ENCODE peak calls at places on chromosomes 3 and 15, in five cellular contexts. One of them, this sample, is unnamed.

GRCh38 chr15:65392368-65392767 is 14.6 kb upstream of the IGDCC3 start:
- DNase-seq in omental fat pad: no peak
- DNase-seq in glutamatergic neuron: no peak
- DNase-seq in GM10248: no peak
- DNase-seq in GM12865: no peak
- DNase-seq in this sample: no peak

GRCh38 chr3:27714692-27715453 is 7.2 kb downstream of the EOMES start:
- DNase-seq in omental fat pad: no peak
- DNase-seq in glutamatergic neuron: peak
- DNase-seq in GM10248: no peak
- DNase-seq in GM12865: no peak
- DNase-seq in this sample: no peak

GRCh38 chr3:183392166-183393034 is 36.0 kb downstream of the MCF2L2 start:
- DNase-seq in omental fat pad: no peak
- DNase-seq in glutamatergic neuron: no peak
- DNase-seq in GM10248: no peak
- DNase-seq in GM12865: no peak
- DNase-seq in this sample: no peak

GRCh38 chr15:41530363-41530956 is 13.6 kb downstream of the RPAP1 start:
- DNase-seq in omental fat pad: no peak
- DNase-seq in glutamatergic neuron: no peak
- DNase-seq in GM10248: no peak
- DNase-seq in GM12865: no peak
- DNase-seq in this sample: no peak

GRCh38 chr3:128549283-128550112 is 56.5 kb upstream of the GATA2 start:
- DNase-seq in omental fat pad: peak
- DNase-seq in glutamatergic neuron: no peak
- DNase-seq in GM10248: no peak
- DNase-seq in GM12865: no peak
- DNase-seq in this sample: peak

GRCh38 chr3:4908769-4909156 is 70.5 kb upstream of the BHLHE40 start:
- DNase-seq in omental fat pad: no peak
- DNase-seq in glutamatergic neuron: no peak
- DNase-seq in GM10248: no peak
- DNase-seq in GM12865: peak
- DNase-seq in this sample: no peak

GRCh38 chr3:60764870-60765269 is 486.4 kb downstream of the FHIT start:
- DNase-seq in omental fat pad: no peak
- DNase-seq in glutamatergic neuron: no peak
- DNase-seq in GM10248: no peak
- DNase-seq in GM12865: no peak
- DNase-seq in this sample: no peak

GRCh38 chr3:11914651-11915050 is 68.0 kb upstream of the TAMM41 start:
- DNase-seq in omental fat pad: no peak
- DNase-seq in glutamatergic neuron: no peak
- DNase-seq in GM10248: no peak
- DNase-seq in GM12865: no peak
- DNase-seq in this sample: peak

GRCh38 chr3:106566277-106566676 is 697.5 kb upstream of the CBLB start:
- DNase-seq in omental fat pad: no peak
- DNase-seq in glutamatergic neuron: no peak
- DNase-seq in GM10248: peak
- DNase-seq in GM12865: peak
- DNase-seq in this sample: no peak

GRCh38 chr3:25744477-25744876 is 38.8 kb downstream of the NGLY1 start:
- DNase-seq in omental fat pad: no peak
- DNase-seq in glutamatergic neuron: no peak
- DNase-seq in GM10248: no peak
- DNase-seq in GM12865: no peak
- DNase-seq in this sample: no peak

GRCh38 chr3:164004205-164004604 is 1074.1 kb downstream of the SI start:
- DNase-seq in omental fat pad: no peak
- DNase-seq in glutamatergic neuron: peak
- DNase-seq in GM10248: no peak
- DNase-seq in GM12865: no peak
- DNase-seq in this sample: no peak

GRCh38 chr15:48667701-48668100 is 22.2 kb upstream of the FBN1 start:
- DNase-seq in omental fat pad: no peak
- DNase-seq in glutamatergic neuron: no peak
- DNase-seq in GM10248: no peak
- DNase-seq in GM12865: no peak
- DNase-seq in this sample: no peak

GRCh38 chr3:38121832-38122461 is 15.0 kb downstream of the ACAA1 start:
- DNase-seq in omental fat pad: peak
- DNase-seq in glutamatergic neuron: no peak
- DNase-seq in GM10248: no peak
- DNase-seq in GM12865: no peak
- DNase-seq in this sample: no peak

GRCh38 chr3:98786364-98786930 is 23.3 kb downstream of the ST3GAL6 start:
- DNase-seq in omental fat pad: no peak
- DNase-seq in glutamatergic neuron: no peak
- DNase-seq in GM10248: no peak
- DNase-seq in GM12865: peak
- DNase-seq in this sample: no peak

GRCh38 chr15:64895285-64896065 is 16.2 kb upstream of the ANKDD1A start:
- DNase-seq in omental fat pad: no peak
- DNase-seq in glutamatergic neuron: no peak
- DNase-seq in GM10248: peak
- DNase-seq in GM12865: peak
- DNase-seq in this sample: no peak

GRCh38 chr15:100968043-100968966 is 49.1 kb downstream of the LRRK1 start:
- DNase-seq in omental fat pad: no peak
- DNase-seq in glutamatergic neuron: no peak
- DNase-seq in GM10248: no peak
- DNase-seq in GM12865: peak
- DNase-seq in this sample: no peak

GRCh38 chr3:196202516-196202970 is 8.7 kb downstream of the ZDHHC19 start:
- DNase-seq in omental fat pad: no peak
- DNase-seq in glutamatergic neuron: no peak
- DNase-seq in GM10248: peak
- DNase-seq in GM12865: peak
- DNase-seq in this sample: no peak

GRCh38 chr3:124119056-124119721 is 127.3 kb upstream of the ROPN1 start:
- DNase-seq in omental fat pad: no peak
- DNase-seq in glutamatergic neuron: peak
- DNase-seq in GM10248: no peak
- DNase-seq in GM12865: no peak
- DNase-seq in this sample: no peak

GRCh38 chr3:196994056-196994455 is 25.4 kb upstream of the PIGZ start:
- DNase-seq in omental fat pad: peak
- DNase-seq in glutamatergic neuron: no peak
- DNase-seq in GM10248: no peak
- DNase-seq in GM12865: no peak
- DNase-seq in this sample: no peak

DNA sequence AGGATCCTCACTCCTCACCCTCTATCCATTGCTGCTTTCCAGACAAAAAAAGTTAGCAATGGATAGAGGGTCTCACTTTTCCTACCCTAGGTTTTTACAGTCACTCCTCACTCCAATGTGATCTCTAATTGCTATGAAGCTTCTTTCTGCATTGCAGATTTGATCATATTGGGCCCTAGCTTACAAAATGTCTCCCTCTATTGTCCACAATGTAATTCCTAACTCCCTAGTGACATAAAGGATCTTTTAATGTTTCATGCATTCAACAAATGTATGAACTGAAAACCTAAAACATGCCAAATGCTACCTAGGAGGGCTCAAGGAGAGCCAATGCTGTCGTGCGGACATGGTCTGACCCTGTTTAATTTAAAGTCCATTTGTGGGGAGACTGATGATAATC is 234.8 kb downstream of the CADM2 start:
- DNase-seq in omental fat pad: no peak
- DNase-seq in glutamatergic neuron: no peak
- DNase-seq in GM10248: no peak
- DNase-seq in GM12865: no peak
- DNase-seq in this sample: no peak
- TF ChIP-seq CTCF in omental fat pad: no peak
- TF ChIP-seq CTCF in glutamatergic neuron: no peak
- TF ChIP-seq CTCF in GM10248: no peak
- TF ChIP-seq CTCF in GM12865: no peak
- TF ChIP-seq CTCF in this sample: no peak

DNA sequence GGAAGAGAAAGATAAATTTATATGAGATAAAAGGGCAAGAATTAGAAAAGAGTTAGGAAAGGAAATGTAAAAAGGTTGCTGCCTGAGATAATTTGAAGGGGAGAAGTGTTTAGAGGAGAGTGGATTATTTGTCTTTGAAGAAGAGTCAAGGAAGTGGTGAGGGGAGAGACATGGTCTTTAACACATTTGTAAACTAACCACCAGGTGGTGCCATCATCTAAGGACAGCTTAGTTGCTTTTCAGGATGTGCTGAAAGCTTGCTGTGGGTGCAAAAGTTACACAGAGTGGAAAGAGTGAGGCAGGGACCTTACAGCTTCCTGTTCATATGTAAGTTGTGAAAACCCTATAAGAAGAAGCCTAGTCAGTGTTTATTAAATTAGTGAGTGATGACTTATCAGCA is 114.1 kb upstream of the DNAJC19 start:
- DNase-seq in omental fat pad: no peak
- DNase-seq in glutamatergic neuron: no peak
- DNase-seq in GM10248: no peak
- DNase-seq in GM12865: peak
- DNase-seq in this sample: no peak
- TF ChIP-seq CTCF in omental fat pad: no peak
- TF ChIP-seq CTCF in glutamatergic neuron: peak
- TF ChIP-seq CTCF in GM10248: peak
- TF ChIP-seq CTCF in GM12865: peak
- TF ChIP-seq CTCF in this sample: no peak

GRCh38 chr3:125165189-125165947 is 47.2 kb downstream of the SLC12A8 start:
- DNase-seq in omental fat pad: no peak
- DNase-seq in glutamatergic neuron: peak
- DNase-seq in GM10248: peak
- DNase-seq in GM12865: peak
- DNase-seq in this sample: no peak

GRCh38 chr3:125161607-125162219 is 50.8 kb downstream of the SLC12A8 start:
- DNase-seq in omental fat pad: no peak
- DNase-seq in glutamatergic neuron: no peak
- DNase-seq in GM10248: no peak
- DNase-seq in GM12865: no peak
- DNase-seq in this sample: no peak

GRCh38 chr3:125165948-125166553 is 46.5 kb downstream of the SLC12A8 start:
- DNase-seq in omental fat pad: no peak
- DNase-seq in glutamatergic neuron: no peak
- DNase-seq in GM10248: no peak
- DNase-seq in GM12865: no peak
- DNase-seq in this sample: no peak

GRCh38 chr3:125166581-125166980 is 46.0 kb downstream of the SLC12A8 start:
- DNase-seq in omental fat pad: no peak
- DNase-seq in glutamatergic neuron: no peak
- DNase-seq in GM10248: no peak
- DNase-seq in GM12865: no peak
- DNase-seq in this sample: no peak

GRCh38 chr3:125163739-125164601 is 48.6 kb downstream of the SLC12A8 start:
- DNase-seq in omental fat pad: no peak
- DNase-seq in glutamatergic neuron: no peak
- DNase-seq in GM10248: peak
- DNase-seq in GM12865: peak
- DNase-seq in this sample: no peak
- TF ChIP-seq CTCF in omental fat pad: no peak
- TF ChIP-seq CTCF in glutamatergic neuron: no peak
- TF ChIP-seq CTCF in GM10248: peak
- TF ChIP-seq CTCF in GM12865: peak
- TF ChIP-seq CTCF in this sample: no peak

GRCh38 chr3:32569540-32570425 is 875 bp downstream of the DYNC1LI1 start:
- DNase-seq in omental fat pad: no peak
- DNase-seq in glutamatergic neuron: peak
- DNase-seq in GM10248: peak
- DNase-seq in GM12865: peak
- DNase-seq in this sample: peak

GRCh38 chr3:32575451-32575850 is 4.8 kb upstream of the DYNC1LI1 start:
- DNase-seq in omental fat pad: no peak
- DNase-seq in glutamatergic neuron: no peak
- DNase-seq in GM10248: no peak
- DNase-seq in GM12865: no peak
- DNase-seq in this sample: no peak

GRCh38 chr3:32571192-32571485 is 481 bp upstream of the DYNC1LI1 start:
- DNase-seq in omental fat pad: no peak
- DNase-seq in glutamatergic neuron: no peak
- DNase-seq in GM10248: no peak
- DNase-seq in GM12865: no peak
- DNase-seq in this sample: no peak

GRCh38 chr3:32568953-32569352 is 1.7 kb downstream of the DYNC1LI1 start:
- DNase-seq in omental fat pad: no peak
- DNase-seq in glutamatergic neuron: no peak
- DNase-seq in GM10248: no peak
- DNase-seq in GM12865: no peak
- DNase-seq in this sample: no peak

GRCh38 chr3:32570426-32571191 is at the start of gene DYNC1LI1:
- DNase-seq in omental fat pad: peak
- DNase-seq in glutamatergic neuron: peak
- DNase-seq in GM10248: peak
- DNase-seq in GM12865: peak
- DNase-seq in this sample: peak
- TF ChIP-seq CTCF in omental fat pad: no peak
- TF ChIP-seq CTCF in glutamatergic neuron: no peak
- TF ChIP-seq CTCF in GM10248: no peak
- TF ChIP-seq CTCF in GM12865: no peak
- TF ChIP-seq CTCF in this sample: no peak

GRCh38 chr3:134126153-134126552 is 96.4 kb upstream of the SLCO2A1 start:
- DNase-seq in omental fat pad: no peak
- DNase-seq in glutamatergic neuron: no peak
- DNase-seq in GM10248: no peak
- DNase-seq in GM12865: no peak
- DNase-seq in this sample: no peak
- TF ChIP-seq CTCF in omental fat pad: no peak
- TF ChIP-seq CTCF in glutamatergic neuron: no peak
- TF ChIP-seq CTCF in GM10248: no peak
- TF ChIP-seq CTCF in GM12865: no peak
- TF ChIP-seq CTCF in this sample: no peak

This sample was measured in mesothelial cell of epicardium.